ENCODE peak calls at places on chromosomes 1 and 21, in ten cellular contexts. T is GM12864; R is endodermal cell; U is AG04450; L is GM23338; V is uterus; P is H1; D is suprapubic skin; I is CD8-positive, alpha-beta T cell; S is cardiac fibroblast. H is an unnamed sample.

GRCh38 chr1:71424536-71424935 is 343.7 kb upstream of the ZRANB2 start:
- DNase-seq in I (no peak), T (no peak), R (no peak), D (no peak), U (no peak), L (no peak), S (no peak), P (no peak), V (no peak), H (no peak)

GRCh38 chr1:114015075-114015474 is 35.8 kb downstream of the OLFML3 start:
- DNase-seq in P (no peak), T (no peak), U (no peak), L (no peak), D (no peak), S (no peak), V (no peak), I (no peak), R (no peak), H (peak)

GRCh38 chr1:212267460-212267859 is 17.8 kb upstream of the PPP2R5A start:
- DNase-seq in D (no peak), T (no peak), R (no peak), S (no peak), P (no peak), U (no peak), I (no peak), L (no peak), V (no peak), H (no peak)

GRCh38 chr21:26732442-26733221 is 112.6 kb downstream of the ADAMTS1 start:
- DNase-seq in S (peak), D (no peak), U (peak), V (peak), T (no peak), P (peak), R (peak), L (peak), I (no peak), H (peak)

GRCh38 chr1:203628185-203628996 is 1.8 kb downstream of the ATP2B4 start:
- DNase-seq in L (peak), R (peak), U (no peak), V (peak), I (no peak), P (peak), T (no peak), D (no peak), S (peak), H (no peak)

GRCh38 chr1:39230261-39231190 is 26.0 kb downstream of the MACF1 start:
- DNase-seq in I (no peak), S (no peak), L (peak), R (peak), P (no peak), U (no peak), T (peak), V (no peak), D (no peak), H (no peak)

GRCh38 chr1:53048960-53049573 is 12.9 kb upstream of the PODN start:
- DNase-seq in U (no peak), R (no peak), P (no peak), T (no peak), D (no peak), I (no peak), V (no peak), S (no peak), L (no peak), H (no peak)

GRCh38 chr1:34983700-34984355 is 1.3 kb downstream of the TMEM35B start:
- DNase-seq in D (no peak), R (no peak), U (no peak), V (no peak), L (no peak), P (no peak), S (peak), T (no peak), I (no peak), H (no peak)

GRCh38 chr1:160797861-160798273 is 1.9 kb downstream of the LY9 start:
- DNase-seq in V (no peak), I (no peak), T (no peak), L (no peak), R (no peak), P (no peak), D (no peak), U (no peak), S (no peak), H (no peak)

GRCh38 chr1:1788136-1788535 is 9.9 kb upstream of the NADK start:
- DNase-seq in D (no peak), T (no peak), I (no peak), R (no peak), L (no peak), S (no peak), U (no peak), P (no peak), V (no peak), H (no peak)

GRCh38 chr21:42759594-42759927 is 106.1 kb downstream of the PDE9A start:
- DNase-seq in V (no peak), T (no peak), I (no peak), P (no peak), R (no peak), D (no peak), U (no peak), S (no peak), L (no peak), H (no peak)

GRCh38 chr1:197222025-197222685 is 45.9 kb upstream of the CRB1 start:
- DNase-seq in R (no peak), D (no peak), I (no peak), P (no peak), T (no peak), V (no peak), L (peak), U (no peak), S (no peak), H (no peak)

GRCh38 chr1:197222780-197223179 is 45.3 kb upstream of the CRB1 start:
- DNase-seq in I (no peak), R (no peak), L (no peak), T (no peak), V (no peak), S (no peak), D (no peak), U (no peak), P (no peak), H (no peak)

GRCh38 chr1:197218857-197219256 is 49.2 kb upstream of the CRB1 start:
- DNase-seq in V (no peak), S (no peak), T (no peak), D (no peak), R (no peak), L (no peak), U (no peak), I (no peak), P (no peak), H (no peak)

DNA sequence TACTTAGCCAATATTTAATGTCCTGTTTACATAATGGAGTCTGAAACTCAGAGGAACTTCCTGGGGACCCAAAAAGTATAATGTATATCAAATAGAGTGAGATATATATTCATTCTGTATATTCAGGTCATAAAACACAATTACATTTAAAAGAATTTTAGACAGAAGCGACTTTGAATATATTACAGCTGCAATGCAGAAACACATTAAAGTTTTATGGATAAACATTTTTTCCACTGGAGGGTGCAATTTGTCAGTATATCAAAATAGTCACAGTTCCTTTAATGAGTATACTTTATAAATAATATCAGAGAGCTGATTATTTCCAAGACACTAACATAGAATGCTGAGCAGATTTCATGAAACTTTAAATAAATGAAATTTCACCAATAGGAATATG is 43.9 kb upstream of the CRB1 start:
- DNase-seq in D (no peak), V (no peak), U (no peak), L (no peak), T (no peak), P (no peak), R (no peak), S (peak), I (no peak), H (no peak)
- H3K4me3 ChIP-seq in D (no peak), V (no peak), U (no peak), L (no peak), T (no peak), P (no peak), R (no peak), S (no peak), I (no peak), H (no peak)

GRCh38 chr1:162756523-162756922 is 34.0 kb upstream of the HSD17B7 start:
- DNase-seq in I (no peak), R (no peak), D (no peak), S (peak), T (no peak), L (no peak), V (no peak), U (no peak), P (no peak), H (no peak)
- TF ChIP-seq CTCF in I (no peak), R (peak), D (no peak), S (no peak), T (no peak), L (peak), V (no peak), U (no peak), P (no peak), H (no peak)

GRCh38 chr1:19311931-19312781 is at the start of the genes AKR7A2 and SLC66A1:
- DNase-seq in P (peak), U (peak), V (peak), I (peak), T (peak), S (peak), R (peak), D (peak), L (peak), H (peak)

GRCh38 chr1:19313961-19314882 is 2.1 kb downstream of the SLC66A1 start:
- DNase-seq in I (no peak), D (no peak), T (no peak), P (no peak), R (no peak), S (no peak), U (no peak), L (no peak), V (no peak), H (no peak)

GRCh38 chr1:19313636-19313959 is 1.5 kb downstream of the SLC66A1 start:
- DNase-seq in D (no peak), L (no peak), S (no peak), V (no peak), P (no peak), R (no peak), I (no peak), T (no peak), U (no peak), H (no peak)

GRCh38 chr1:19311503-19311930 is 427 bp downstream of the AKR7A2 start:
- DNase-seq in U (no peak), D (no peak), P (peak), V (no peak), T (no peak), I (no peak), S (no peak), L (no peak), R (peak), H (no peak)

DNA sequence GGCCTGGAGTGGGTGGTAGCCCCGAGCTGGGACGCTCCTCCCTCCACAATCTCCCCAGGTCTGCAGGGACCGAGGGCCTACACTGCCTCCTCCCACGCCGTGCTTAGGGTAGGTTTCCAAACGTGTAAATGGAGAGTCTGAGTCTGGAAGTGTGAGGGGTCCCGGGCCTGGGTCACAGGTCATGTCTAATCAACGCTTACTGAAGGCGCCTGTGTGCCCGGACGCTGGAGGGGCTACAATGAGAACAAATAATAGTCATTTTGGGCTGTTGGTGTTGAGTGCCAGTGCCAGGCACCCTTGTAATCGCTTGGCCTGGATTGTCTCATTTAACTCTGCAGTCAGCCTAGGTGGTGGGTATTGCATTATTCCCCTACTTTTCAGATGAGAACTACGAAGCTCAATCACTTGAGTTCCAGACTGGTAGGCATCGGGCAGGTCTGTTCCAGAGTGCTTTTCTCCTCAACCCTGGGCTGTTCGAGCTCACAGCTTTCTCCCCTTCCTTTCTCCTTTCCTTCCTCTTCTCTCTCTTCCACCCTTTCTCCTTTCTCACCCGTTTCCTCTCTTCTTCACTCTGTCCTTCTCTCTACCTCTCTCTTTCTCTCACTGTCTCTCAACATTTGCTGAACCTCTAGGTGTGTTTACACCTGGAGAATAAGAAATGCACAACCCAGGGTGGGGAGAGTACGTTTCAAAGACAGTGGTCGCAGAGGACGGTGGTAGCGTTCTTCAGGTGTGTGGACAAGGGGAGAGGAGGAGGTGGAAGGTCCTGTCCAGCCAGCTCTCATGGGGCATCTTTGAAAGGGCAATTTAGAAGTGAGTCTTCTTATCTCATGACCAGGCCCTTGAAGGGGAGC is 883 bp downstream of the SLC66A1 start:
- DNase-seq in P (no peak), D (no peak), T (no peak), R (no peak), L (no peak), S (no peak), V (no peak), U (no peak), I (no peak), H (no peak)
- H3K4me3 ChIP-seq in P (peak), D (peak), T (peak), R (peak), L (peak), S (peak), V (peak), U (peak), I (peak), H (peak)

GRCh38 chr1:6445062-6445763 is 20.6 kb downstream of the ESPN start:
- DNase-seq in V (no peak), D (no peak), R (peak), T (no peak), U (no peak), L (peak), S (peak), I (no peak), P (no peak), H (no peak)
- TF ChIP-seq CTCF in V (no peak), D (no peak), R (peak), T (peak), U (peak), L (peak), S (peak), I (peak), P (peak), H (peak)